ENCODE peak calls at places on chromosome 12, in four cellular contexts. T is AG09319, Z is cardiac fibroblast, J is amygdala. G is an unnamed sample.

GRCh38 chr12:113852273-113852672 is 113.9 kb downstream of the RBM19 start:
- DNase-seq in T (no peak), Z (no peak), J (no peak), G (no peak)

GRCh38 chr12:88836156-88836555 is 255.9 kb upstream of the KITLG start:
- DNase-seq in T (no peak), Z (no peak), J (no peak), G (no peak)

GRCh38 chr12:126454581-126454980 is 1389.3 kb downstream of the AACS start:
- DNase-seq in T (no peak), Z (no peak), J (no peak), G (no peak)

GRCh38 chr12:57008113-57008687 is 1.9 kb upstream of the ZBTB39 start:
- DNase-seq in T (peak), Z (peak), J (no peak), G (no peak)

GRCh38 chr12:164207-164606 is 49.8 kb downstream of the SLC6A12 start:
- DNase-seq in T (no peak), Z (no peak), J (no peak), G (no peak)

GRCh38 chr12:96236221-96236822 is 42.1 kb downstream of the ELK3 start:
- DNase-seq in T (no peak), Z (peak), J (no peak), G (no peak)

GRCh38 chr12:45458854-45459807 is 243.2 kb downstream of the ANO6 start:
- DNase-seq in T (no peak), Z (peak), J (no peak), G (no peak)

GRCh38 chr12:79926951-79927350 is 7.9 kb downstream of the PPP1R12A start:
- DNase-seq in T (no peak), Z (no peak), J (no peak), G (no peak)

GRCh38 chr12:21456291-21456780 is 18.9 kb downstream of the PYROXD1 start:
- DNase-seq in T (no peak), Z (no peak), J (no peak), G (peak)

GRCh38 chr12:112881602-112882001 is 25.2 kb upstream of the OAS1 start:
- DNase-seq in T (no peak), Z (no peak), J (no peak), G (no peak)

GRCh38 chr12:86496595-86496994 is 240.4 kb upstream of the MGAT4C start:
- DNase-seq in T (no peak), Z (no peak), J (no peak), G (no peak)

GRCh38 chr12:64387201-64387816 is 3.2 kb downstream of the C12orf56 start:
- DNase-seq in T (no peak), Z (no peak), J (no peak), G (no peak)

GRCh38 chr12:40474630-40475029 is 217.6 kb upstream of the CNTN1 start:
- DNase-seq in T (no peak), Z (no peak), J (no peak), G (no peak)

GRCh38 chr12:106780010-106780625 is 5.6 kb downstream of the RIC8B start:
- DNase-seq in T (no peak), Z (no peak), J (no peak), G (no peak)

GRCh38 chr12:85405781-85406522 is 125.9 kb downstream of the ALX1 start:
- DNase-seq in T (peak), Z (peak), J (no peak), G (no peak)

GRCh38 chr12:55842681-55843429 is at the start of gene MMP19:
- DNase-seq in T (peak), Z (peak), J (no peak), G (no peak)

GRCh38 chr12:33529810-33530209 is 90.2 kb upstream of the SYT10 start:
- DNase-seq in T (no peak), Z (no peak), J (no peak), G (no peak)

GRCh38 chr12:45407967-45408743 is 192.3 kb downstream of the ANO6 start:
- DNase-seq in T (no peak), Z (no peak), J (no peak), G (no peak)

GRCh38 chr12:124243936-124244335 is 51.0 kb upstream of the RFLNA start:
- DNase-seq in T (no peak), Z (no peak), J (no peak), G (no peak)

GRCh38 chr12:48001426-48002178 is 2.7 kb downstream of the COL2A1 start:
- DNase-seq in T (no peak), Z (peak), J (no peak), G (no peak)

GRCh38 chr12:55829967-55830600 is 697 bp upstream of the DNAJC14 start:
- DNase-seq in T (no peak), Z (no peak), J (peak), G (no peak)

GRCh38 chr12:50720085-50720484 is 43.8 kb upstream of the ATF1 start:
- DNase-seq in T (no peak), Z (no peak), J (no peak), G (no peak)

GRCh38 chr12:28767836-28768348 is 381.2 kb upstream of the FAR2 start:
- DNase-seq in T (no peak), Z (peak), J (no peak), G (no peak)

GRCh38 chr12:31220633-31221565 is 105.1 kb downstream of the SINHCAF start:
- DNase-seq in T (no peak), Z (peak), J (peak), G (no peak)

GRCh38 chr12:52925717-52926595 is 21.1 kb upstream of the KRT8 start:
- DNase-seq in T (no peak), Z (no peak), J (no peak), G (no peak)

GRCh38 chr12:110641512-110641911 is 27.6 kb downstream of the TCTN1 start:
- DNase-seq in T (no peak), Z (peak), J (no peak), G (no peak)

GRCh38 chr12:123445388-123446344 is 9.2 kb upstream of the RILPL2 start:
- DNase-seq in T (peak), Z (peak), J (no peak), G (no peak)

GRCh38 chr12:49627752-49628360 is 4.5 kb downstream of the PRPF40B start:
- DNase-seq in T (no peak), Z (peak), J (no peak), G (no peak)

GRCh38 chr12:82279597-82279996 is 78.6 kb downstream of the CCDC59 start:
- DNase-seq in T (no peak), Z (no peak), J (no peak), G (no peak)

GRCh38 chr12:105382771-105383632 is 52.5 kb downstream of the C12orf75 start:
- DNase-seq in T (peak), Z (peak), J (no peak), G (no peak)

GRCh38 chr12:89098390-89099102 is 253.8 kb downstream of the DUSP6 start:
- DNase-seq in T (no peak), Z (peak), J (no peak), G (no peak)

GRCh38 chr12:116677202-116677651 is 60.6 kb downstream of the SPRING1 start:
- DNase-seq in T (no peak), Z (no peak), J (no peak), G (no peak)